ENCODE peak calls at places on chromosomes 4 and X, in nine cellular contexts. One of them, this sample, is unnamed.
A peak's percentile ranks its signal among the peaks of the same experiment; 100 is the strongest.

GRCh38 chr4:134215636-134216340 is 14.2 kb upstream of the PABPC4L start:
- DNase-seq in IMR-90: peak; percentile 0
- DNase-seq in HepG2: no peak
- DNase-seq in esophagus squamous epithelium: no peak
- DNase-seq in uterus: no peak
- DNase-seq in ovary: no peak
- DNase-seq in heart left ventricle: no peak
- DNase-seq in GM12878: no peak
- DNase-seq in suprapubic skin: no peak
- DNase-seq in this sample: no peak

GRCh38 chr4:187480146-187481145 is 515.1 kb upstream of the ZFP42 start:
- DNase-seq in IMR-90: peak; percentile 47
- DNase-seq in HepG2: no peak
- DNase-seq in esophagus squamous epithelium: no peak
- DNase-seq in uterus: no peak
- DNase-seq in ovary: no peak
- DNase-seq in heart left ventricle: no peak
- DNase-seq in GM12878: no peak
- DNase-seq in suprapubic skin: no peak
- DNase-seq in this sample: no peak

GRCh38 chrX:129013574-129013973 is 509.7 kb downstream of the SMARCA1 start:
- DNase-seq in IMR-90: no peak
- DNase-seq in HepG2: no peak
- DNase-seq in esophagus squamous epithelium: no peak
- DNase-seq in uterus: no peak
- DNase-seq in ovary: no peak
- DNase-seq in heart left ventricle: no peak
- DNase-seq in GM12878: no peak
- DNase-seq in suprapubic skin: no peak
- DNase-seq in this sample: no peak

GRCh38 chrX:41781500-41781899 is 57.5 kb downstream of the GPR82 start:
- DNase-seq in IMR-90: peak; percentile 56
- DNase-seq in HepG2: peak; percentile 36
- DNase-seq in esophagus squamous epithelium: no peak
- DNase-seq in uterus: no peak
- DNase-seq in ovary: no peak
- DNase-seq in heart left ventricle: no peak
- DNase-seq in GM12878: no peak
- DNase-seq in suprapubic skin: no peak
- DNase-seq in this sample: no peak

GRCh38 chr4:140237616-140238352 is 83.8 kb upstream of the MAML3 start:
- DNase-seq in IMR-90: peak; percentile 93
- DNase-seq in HepG2: no peak
- DNase-seq in esophagus squamous epithelium: peak; percentile 7
- DNase-seq in uterus: peak; percentile 86
- DNase-seq in ovary: peak; percentile 71
- DNase-seq in heart left ventricle: peak; percentile 87
- DNase-seq in GM12878: no peak
- DNase-seq in suprapubic skin: peak; percentile 85
- DNase-seq in this sample: peak; percentile 70

GRCh38 chr4:65747386-65747785 is 77.1 kb upstream of the EPHA5 start:
- DNase-seq in IMR-90: peak; percentile 36
- DNase-seq in HepG2: no peak
- DNase-seq in esophagus squamous epithelium: no peak
- DNase-seq in uterus: no peak
- DNase-seq in ovary: no peak
- DNase-seq in heart left ventricle: no peak
- DNase-seq in GM12878: no peak
- DNase-seq in suprapubic skin: no peak
- DNase-seq in this sample: no peak

GRCh38 chr4:14898989-14899388 is 103.3 kb upstream of the CPEB2 start:
- DNase-seq in IMR-90: no peak
- DNase-seq in HepG2: no peak
- DNase-seq in esophagus squamous epithelium: no peak
- DNase-seq in uterus: no peak
- DNase-seq in ovary: no peak
- DNase-seq in heart left ventricle: no peak
- DNase-seq in GM12878: no peak
- DNase-seq in suprapubic skin: no peak
- DNase-seq in this sample: no peak

GRCh38 chr4:128787509-128788311 is 21.8 kb upstream of the JADE1 start:
- DNase-seq in IMR-90: peak; percentile 74
- DNase-seq in HepG2: no peak
- DNase-seq in esophagus squamous epithelium: no peak
- DNase-seq in uterus: no peak
- DNase-seq in ovary: no peak
- DNase-seq in heart left ventricle: no peak
- DNase-seq in GM12878: no peak
- DNase-seq in suprapubic skin: no peak
- DNase-seq in this sample: no peak

GRCh38 chr4:103075894-103076776 is at the start of gene SLC9B2:
- DNase-seq in IMR-90: peak; percentile 56
- DNase-seq in HepG2: peak; percentile 53
- DNase-seq in esophagus squamous epithelium: no peak
- DNase-seq in uterus: peak; percentile 67
- DNase-seq in ovary: peak; percentile 78
- DNase-seq in heart left ventricle: peak; percentile 86
- DNase-seq in GM12878: no peak
- DNase-seq in suprapubic skin: peak; percentile 80
- DNase-seq in this sample: peak; percentile 59

GRCh38 chr4:99383833-99384392 is 31.4 kb upstream of the ADH1C start:
- DNase-seq in IMR-90: peak; percentile 97
- DNase-seq in HepG2: no peak
- DNase-seq in esophagus squamous epithelium: no peak
- DNase-seq in uterus: peak; percentile 84
- DNase-seq in ovary: peak; percentile 60
- DNase-seq in heart left ventricle: no peak
- DNase-seq in GM12878: no peak
- DNase-seq in suprapubic skin: peak; percentile 68
- DNase-seq in this sample: peak; percentile 35

GRCh38 chr4:85644061-85644460 is 169.1 kb downstream of the ARHGAP24 start:
- DNase-seq in IMR-90: no peak
- DNase-seq in HepG2: no peak
- DNase-seq in esophagus squamous epithelium: no peak
- DNase-seq in uterus: no peak
- DNase-seq in ovary: no peak
- DNase-seq in heart left ventricle: no peak
- DNase-seq in GM12878: no peak
- DNase-seq in suprapubic skin: no peak
- DNase-seq in this sample: no peak

GRCh38 chr4:78610546-78611214 is 59.1 kb downstream of the ANXA3 start:
- DNase-seq in IMR-90: peak; percentile 41
- DNase-seq in HepG2: no peak
- DNase-seq in esophagus squamous epithelium: no peak
- DNase-seq in uterus: no peak
- DNase-seq in ovary: no peak
- DNase-seq in heart left ventricle: no peak
- DNase-seq in GM12878: no peak
- DNase-seq in suprapubic skin: no peak
- DNase-seq in this sample: no peak

GRCh38 chr4:159705334-159705733 is 602.5 kb downstream of the RAPGEF2 start:
- DNase-seq in IMR-90: no peak
- DNase-seq in HepG2: no peak
- DNase-seq in esophagus squamous epithelium: no peak
- DNase-seq in uterus: no peak
- DNase-seq in ovary: no peak
- DNase-seq in heart left ventricle: no peak
- DNase-seq in GM12878: no peak
- DNase-seq in suprapubic skin: no peak
- DNase-seq in this sample: no peak

GRCh38 chr4:110636677-110637407 is 14.0 kb upstream of the PITX2 start:
- DNase-seq in IMR-90: peak; percentile 72
- DNase-seq in HepG2: no peak
- DNase-seq in esophagus squamous epithelium: no peak
- DNase-seq in uterus: no peak
- DNase-seq in ovary: no peak
- DNase-seq in heart left ventricle: no peak
- DNase-seq in GM12878: no peak
- DNase-seq in suprapubic skin: no peak
- DNase-seq in this sample: no peak

GRCh38 chr4:126834854-126835253 is 797.9 kb upstream of the INTU start:
- DNase-seq in IMR-90: no peak
- DNase-seq in HepG2: no peak
- DNase-seq in esophagus squamous epithelium: no peak
- DNase-seq in uterus: no peak
- DNase-seq in ovary: no peak
- DNase-seq in heart left ventricle: no peak
- DNase-seq in GM12878: no peak
- DNase-seq in suprapubic skin: no peak
- DNase-seq in this sample: no peak

GRCh38 chr4:10226756-10227155 is 110.2 kb upstream of the WDR1 start:
- DNase-seq in IMR-90: no peak
- DNase-seq in HepG2: no peak
- DNase-seq in esophagus squamous epithelium: no peak
- DNase-seq in uterus: no peak
- DNase-seq in ovary: no peak
- DNase-seq in heart left ventricle: no peak
- DNase-seq in GM12878: no peak
- DNase-seq in suprapubic skin: no peak
- DNase-seq in this sample: no peak

GRCh38 chr4:107519057-107519456 is 201.0 kb downstream of the PAPSS1 start:
- DNase-seq in IMR-90: peak; percentile 5
- DNase-seq in HepG2: peak; percentile 25
- DNase-seq in esophagus squamous epithelium: no peak
- DNase-seq in uterus: no peak
- DNase-seq in ovary: no peak
- DNase-seq in heart left ventricle: no peak
- DNase-seq in GM12878: no peak
- DNase-seq in suprapubic skin: no peak
- DNase-seq in this sample: peak; percentile 33

GRCh38 chr4:54784188-54784671 is 126.5 kb downstream of the KIT start:
- DNase-seq in IMR-90: peak; percentile 91
- DNase-seq in HepG2: no peak
- DNase-seq in esophagus squamous epithelium: peak; percentile 1
- DNase-seq in uterus: peak; percentile 87
- DNase-seq in ovary: peak; percentile 82
- DNase-seq in heart left ventricle: peak; percentile 88
- DNase-seq in GM12878: no peak
- DNase-seq in suprapubic skin: peak; percentile 92
- DNase-seq in this sample: peak; percentile 51

GRCh38 chr4:24862073-24862751 is 50.6 kb downstream of the CCDC149 start:
- DNase-seq in IMR-90: no peak
- DNase-seq in HepG2: no peak
- DNase-seq in esophagus squamous epithelium: no peak
- DNase-seq in uterus: no peak
- DNase-seq in ovary: no peak
- DNase-seq in heart left ventricle: no peak
- DNase-seq in GM12878: peak; percentile 51
- DNase-seq in suprapubic skin: no peak
- DNase-seq in this sample: no peak
- H3K9me3 ChIP-seq in IMR-90: peaks cover 20% of the 10 kb centered on the region
- H3K9me3 ChIP-seq in HepG2: peaks cover 25% of the 10 kb centered on the region
- H3K9me3 ChIP-seq in esophagus squamous epithelium: peaks cover 25% of the 10 kb centered on the region
- H3K9me3 ChIP-seq in uterus: no peaks in the 10 kb centered on the region
- H3K9me3 ChIP-seq in ovary: no peaks in the 10 kb centered on the region
- H3K9me3 ChIP-seq in heart left ventricle: peaks cover 28% of the 10 kb centered on the region
- H3K9me3 ChIP-seq in GM12878: peaks cover 9% of the 10 kb centered on the region
- H3K9me3 ChIP-seq in suprapubic skin: peaks cover 15% of the 10 kb centered on the region
- H3K9me3 ChIP-seq in this sample: peaks cover 9% of the 10 kb centered on the region

DNA sequence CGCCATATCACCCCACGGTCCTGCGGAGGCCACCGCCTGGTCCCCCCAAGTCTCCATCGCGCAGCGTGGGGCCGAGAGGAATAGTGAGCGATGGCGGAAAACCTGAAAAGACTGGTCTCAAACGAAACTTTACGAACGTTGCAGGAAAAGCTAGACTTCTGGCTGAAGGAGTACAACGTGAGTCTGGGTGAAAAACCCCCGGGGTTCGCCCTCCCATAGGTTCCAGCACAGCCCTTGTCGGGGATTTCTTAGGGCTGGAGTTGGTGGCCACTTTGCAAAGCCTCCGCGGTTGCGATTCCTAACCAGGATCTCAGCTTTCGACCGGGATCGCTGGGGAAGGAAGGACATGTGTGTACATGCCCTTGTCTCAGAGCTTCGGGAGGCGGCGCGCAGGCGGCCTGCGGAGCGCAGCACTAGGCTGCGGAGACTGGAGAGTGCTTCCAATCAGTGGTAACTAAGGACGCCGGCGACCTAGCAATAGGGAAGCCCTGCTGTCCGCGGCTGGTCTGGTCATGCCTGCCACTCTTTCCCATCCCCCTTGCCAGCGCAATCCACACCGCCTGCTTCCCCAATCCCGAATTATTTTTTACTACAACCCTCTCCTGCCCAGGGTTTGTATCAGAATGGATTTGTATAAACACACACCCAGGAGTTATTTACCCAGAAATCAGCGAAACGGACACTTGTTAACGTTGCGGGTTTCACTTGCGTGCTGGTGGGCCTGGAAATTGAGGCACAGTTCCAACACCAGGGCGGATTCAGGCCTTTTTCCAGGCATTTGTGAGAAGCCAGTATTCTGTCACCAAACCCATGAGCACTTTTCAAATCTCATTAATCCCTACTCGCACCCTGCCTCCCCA is 741 bp downstream of the SPATA18 start:
- DNase-seq in IMR-90: peak; percentile 89
- DNase-seq in HepG2: peak; percentile 74
- DNase-seq in esophagus squamous epithelium: no peak
- DNase-seq in uterus: peak; percentile 47
- DNase-seq in ovary: peak; percentile 30
- DNase-seq in heart left ventricle: peak; percentile 79
- DNase-seq in GM12878: no peak
- DNase-seq in suprapubic skin: peak; percentile 76
- DNase-seq in this sample: peak; percentile 82
- TF ChIP-seq POLR2A in IMR-90: no peak
- TF ChIP-seq POLR2A in HepG2: peak; percentile 78
- TF ChIP-seq POLR2A in esophagus squamous epithelium: no peak
- TF ChIP-seq POLR2A in uterus: no peak
- TF ChIP-seq POLR2A in ovary: no peak
- TF ChIP-seq POLR2A in heart left ventricle: no peak
- TF ChIP-seq POLR2A in GM12878: no peak
- TF ChIP-seq POLR2A in suprapubic skin: no peak
- TF ChIP-seq POLR2A in this sample: no peak

GRCh38 chrX:151240237-151240636 is 63.9 kb downstream of the GPR50 start:
- DNase-seq in IMR-90: no peak
- DNase-seq in HepG2: no peak
- DNase-seq in esophagus squamous epithelium: no peak
- DNase-seq in uterus: no peak
- DNase-seq in ovary: no peak
- DNase-seq in heart left ventricle: no peak
- DNase-seq in GM12878: no peak
- DNase-seq in suprapubic skin: no peak
- DNase-seq in this sample: no peak

GRCh38 chrX:151239748-151240147 is 63.4 kb downstream of the GPR50 start:
- DNase-seq in IMR-90: no peak
- DNase-seq in HepG2: no peak
- DNase-seq in esophagus squamous epithelium: no peak
- DNase-seq in uterus: no peak
- DNase-seq in ovary: no peak
- DNase-seq in heart left ventricle: no peak
- DNase-seq in GM12878: no peak
- DNase-seq in suprapubic skin: no peak
- DNase-seq in this sample: no peak
- H3K9me3 ChIP-seq in IMR-90: peaks cover 2% of the 10 kb centered on the region
- H3K9me3 ChIP-seq in HepG2: no peaks in the 10 kb centered on the region
- H3K9me3 ChIP-seq in esophagus squamous epithelium: no peaks in the 10 kb centered on the region
- H3K9me3 ChIP-seq in uterus: no peaks in the 10 kb centered on the region
- H3K9me3 ChIP-seq in ovary: no peaks in the 10 kb centered on the region
- H3K9me3 ChIP-seq in heart left ventricle: no peaks in the 10 kb centered on the region
- H3K9me3 ChIP-seq in GM12878: no peaks in the 10 kb centered on the region
- H3K9me3 ChIP-seq in suprapubic skin: no peaks in the 10 kb centered on the region
- H3K9me3 ChIP-seq in this sample: no peaks in the 10 kb centered on the region

DNA sequence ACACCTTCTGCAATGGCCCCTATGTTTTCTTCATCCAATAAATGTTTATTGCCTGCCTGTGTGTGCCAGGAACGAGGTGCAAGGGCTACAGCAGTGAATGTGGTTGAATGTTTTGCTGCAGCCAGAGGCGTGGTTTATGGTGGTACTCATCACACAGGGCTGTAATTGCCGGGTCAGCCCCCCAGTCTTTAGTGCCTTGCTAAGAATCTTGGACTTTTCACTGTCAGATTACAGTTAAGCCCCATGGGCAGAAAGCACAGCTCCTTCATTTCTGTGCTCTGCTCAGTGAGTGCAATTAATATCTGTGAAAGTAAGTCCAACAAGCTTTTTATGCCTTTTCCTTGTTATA is 67.8 kb downstream of the TAPT1 start:
- DNase-seq in IMR-90: no peak
- DNase-seq in HepG2: no peak
- DNase-seq in esophagus squamous epithelium: no peak
- DNase-seq in uterus: no peak
- DNase-seq in ovary: no peak
- DNase-seq in heart left ventricle: no peak
- DNase-seq in GM12878: no peak
- DNase-seq in suprapubic skin: no peak
- DNase-seq in this sample: no peak
- TF ChIP-seq POLR2A in IMR-90: no peak
- TF ChIP-seq POLR2A in HepG2: no peak
- TF ChIP-seq POLR2A in esophagus squamous epithelium: no peak
- TF ChIP-seq POLR2A in uterus: no peak
- TF ChIP-seq POLR2A in ovary: no peak
- TF ChIP-seq POLR2A in heart left ventricle: no peak
- TF ChIP-seq POLR2A in GM12878: no peak
- TF ChIP-seq POLR2A in suprapubic skin: no peak
- TF ChIP-seq POLR2A in this sample: no peak

This sample was measured in stomach.